ENCODE peak calls at places on chromosomes 1 and 21, in five cellular contexts. A, V, R, U and L are unnamed samples.

GRCh38 chr21:41537356-41537755 is 29.4 kb upstream of the TMPRSS2 start:
- DNase-seq in A (no peak), V (no peak), R (no peak), U (no peak), L (no peak)

GRCh38 chr21:42187976-42188653 is 30.8 kb upstream of the ABCG1 start:
- DNase-seq in A (no peak), V (peak; percentile 43), R (no peak), U (peak; percentile 50), L (peak; percentile 60)

GRCh38 chr1:248013229-248013710 is at the start of gene OR2L5:
- DNase-seq in A (no peak), V (no peak), R (no peak), U (no peak), L (no peak)

GRCh38 chr21:39385299-39386145 is 36.6 kb upstream of the HMGN1 start:
- DNase-seq in A (peak; percentile 82), V (no peak), R (no peak), U (peak; percentile 92), L (peak; percentile 81)

GRCh38 chr1:154856049-154856448 is 14.0 kb downstream of the KCNN3 start:
- DNase-seq in A (no peak), V (no peak), R (peak; percentile 53), U (no peak), L (no peak)

GRCh38 chr1:207259391-207259790 is 62.1 kb upstream of the CD55 start:
- DNase-seq in A (peak; percentile 10), V (no peak), R (peak; percentile 69), U (no peak), L (no peak)

GRCh38 chr1:12488666-12489354 is 129.2 kb downstream of the DHRS3 start:
- DNase-seq in A (no peak), V (no peak), R (no peak), U (no peak), L (no peak)

GRCh38 chr1:74731399-74732052 is 1.3 kb downstream of the CRYZ start:
- DNase-seq in A (peak; percentile 14), V (no peak), R (no peak), U (peak; percentile 28), L (no peak)

GRCh38 chr1:207801819-207802218 is 50.0 kb downstream of the CD46 start:
- DNase-seq in A (no peak), V (no peak), R (no peak), U (no peak), L (no peak)

GRCh38 chr1:86756062-86756406 is 51.7 kb downstream of the SH3GLB1 start:
- DNase-seq in A (no peak), V (no peak), R (no peak), U (no peak), L (no peak)

GRCh38 chr1:156115514-156116374 is 1.2 kb downstream of the LMNA start:
- DNase-seq in A (peak; percentile 71), V (peak; percentile 68), R (peak; percentile 81), U (peak; percentile 62), L (peak; percentile 72)

GRCh38 chr1:219074084-219074728 is 99.5 kb upstream of the LYPLAL1 start:
- DNase-seq in A (no peak), V (no peak), R (no peak), U (no peak), L (no peak)

GRCh38 chr1:2446394-2446793 is 29.7 kb upstream of the PLCH2 start:
- DNase-seq in A (no peak), V (no peak), R (no peak), U (no peak), L (no peak)

GRCh38 chr1:179264506-179264905 is 29.1 kb upstream of the SOAT1 start:
- DNase-seq in A (no peak), V (no peak), R (no peak), U (no peak), L (no peak)

GRCh38 chr1:170397061-170397460 is 134.9 kb upstream of the GORAB start:
- DNase-seq in A (no peak), V (no peak), R (no peak), U (no peak), L (no peak)

GRCh38 chr1:157551694-157552693 is at the start of gene FCRL5:
- DNase-seq in A (no peak), V (no peak), R (no peak), U (no peak), L (no peak)
- H3K27ac ChIP-seq in A (no peak within 1 kb of the TSS), V (no peak within 1 kb of the TSS), R (no peak within 1 kb of the TSS), U (no peak within 1 kb of the TSS), L (no peak within 1 kb of the TSS)

GRCh38 chr1:9416506-9416905 is 122.8 kb upstream of the SLC25A33 start:
- DNase-seq in A (no peak), V (no peak), R (no peak), U (no peak), L (no peak)
- H3K4me3 ChIP-seq in A (no peak overlapping the region), V (no peak overlapping the region), R (no peak overlapping the region), U (no peak overlapping the region), L (no peak overlapping the region)

GRCh38 chr1:223534677-223535076 is 130.8 kb downstream of the CAPN8 start:
- DNase-seq in A (no peak), V (no peak), R (no peak), U (no peak), L (no peak)

GRCh38 chr1:223533708-223534107 is 131.8 kb downstream of the CAPN8 start:
- DNase-seq in A (no peak), V (no peak), R (no peak), U (no peak), L (no peak)

GRCh38 chr1:223525957-223526356 is 132.7 kb downstream of the CCDC185 start:
- DNase-seq in A (no peak), V (no peak), R (no peak), U (no peak), L (no peak)

GRCh38 chr1:223535261-223535778 is 130.2 kb downstream of the CAPN8 start:
- DNase-seq in A (no peak), V (no peak), R (no peak), U (no peak), L (no peak)

GRCh38 chr1:223531742-223532341 is 133.7 kb downstream of the CAPN8 start:
- DNase-seq in A (peak; percentile 26), V (peak; percentile 27), R (peak; percentile 87), U (peak; percentile 75), L (no peak)
- TF ChIP-seq CTCF in A (peak; percentile 85), V (peak; percentile 11), R (peak; percentile 93), U (peak; percentile 53), L (peak; percentile 61)

GRCh38 chr1:85279463-85280080 is 3.1 kb upstream of the BCL10 start:
- DNase-seq in A (no peak), V (no peak), R (peak; percentile 28), U (no peak), L (no peak)
- H3K27ac ChIP-seq in A (peak overlapping the region; percentile 72), V (peak overlapping the region; percentile 80), R (no peak overlapping the region), U (peak overlapping the region; percentile 5), L (no peak overlapping the region)

GRCh38 chr21:44337428-44337827 is 1.8 kb downstream of the CFAP410 start:
- DNase-seq in A (peak; percentile 33), V (no peak), R (no peak), U (no peak), L (no peak)

GRCh38 chr21:44334637-44335030 is 4.6 kb downstream of the CFAP410 start:
- DNase-seq in A (no peak), V (no peak), R (no peak), U (no peak), L (no peak)

GRCh38 chr21:44338971-44339910 is at the start of gene CFAP410:
- DNase-seq in A (peak; percentile 94), V (peak; percentile 85), R (peak; percentile 96), U (peak; percentile 94), L (peak; percentile 93)

GRCh38 chr21:44335266-44336059 is 3.7 kb downstream of the CFAP410 start:
- DNase-seq in A (no peak), V (no peak), R (no peak), U (no peak), L (no peak)

DNA sequence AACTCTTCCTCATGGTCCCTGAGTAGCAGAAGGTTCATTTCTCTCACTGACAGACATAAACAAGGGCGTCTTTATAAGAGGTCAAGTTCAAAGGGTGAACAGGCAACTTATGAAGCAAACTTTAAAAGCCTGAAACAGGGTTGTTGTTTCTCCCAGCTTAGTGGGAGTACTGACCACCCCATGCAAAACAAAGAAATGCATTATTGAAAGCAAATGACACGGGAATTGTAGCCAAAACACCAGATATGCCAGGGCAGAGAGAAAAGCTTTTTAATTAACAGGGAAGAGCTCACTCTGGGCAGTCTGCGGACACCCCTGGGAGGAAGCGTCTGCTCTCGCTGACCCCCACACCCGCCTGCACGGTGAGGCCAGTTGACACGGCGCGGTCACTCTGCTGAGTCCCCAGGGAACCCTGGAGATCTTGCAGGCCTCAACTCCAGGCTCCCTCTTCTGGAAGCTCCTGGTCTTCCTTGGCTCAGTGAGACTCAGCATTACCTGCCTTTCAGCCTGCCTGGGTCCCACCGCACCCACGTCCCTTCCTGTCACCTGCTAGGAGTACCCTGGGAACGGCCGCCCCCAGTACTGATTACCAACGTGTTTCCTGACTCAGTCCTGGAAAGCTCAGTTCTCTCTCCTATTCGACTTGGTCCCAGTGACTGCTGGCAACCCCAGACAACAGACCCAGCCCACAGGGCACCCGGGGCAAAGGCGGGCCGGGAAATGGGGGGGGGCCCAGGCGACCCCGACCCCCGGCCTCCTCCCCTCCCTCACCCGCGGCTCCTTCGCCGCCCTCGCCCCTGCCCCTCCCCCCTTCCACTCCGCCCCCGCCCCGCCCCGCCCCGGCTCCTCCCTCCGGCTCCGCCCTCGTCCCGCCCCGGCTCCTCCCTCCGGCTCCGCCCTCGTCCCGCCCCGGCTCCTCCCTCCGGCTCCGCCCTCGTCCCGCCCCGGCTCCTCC is 972 bp downstream of the CFAP410 start:
- DNase-seq in A (peak; percentile 64), V (peak; percentile 69), R (peak; percentile 85), U (peak; percentile 66), L (peak; percentile 69)
- H3K4me3 ChIP-seq in A (peak overlapping the region; percentile 59), V (peak overlapping the region; percentile 11), R (peak overlapping the region; percentile 66), U (peak overlapping the region; percentile 69), L (peak overlapping the region; percentile 21)

GRCh38 chr1:24855474-24855873 is 74.6 kb downstream of the RUNX3 start:
- DNase-seq in A (no peak), V (no peak), R (no peak), U (no peak), L (no peak)

GRCh38 chr1:24850353-24850905 is 79.6 kb downstream of the RUNX3 start:
- DNase-seq in A (peak; percentile 22), V (no peak), R (no peak), U (no peak), L (no peak)

GRCh38 chr1:24847995-24848857 is 81.8 kb downstream of the RUNX3 start:
- DNase-seq in A (peak; percentile 92), V (peak; percentile 91), R (peak; percentile 96), U (peak; percentile 94), L (peak; percentile 93)

GRCh38 chr1:24853656-24854055 is 76.4 kb downstream of the RUNX3 start:
- DNase-seq in A (no peak), V (no peak), R (no peak), U (no peak), L (no peak)

DNA sequence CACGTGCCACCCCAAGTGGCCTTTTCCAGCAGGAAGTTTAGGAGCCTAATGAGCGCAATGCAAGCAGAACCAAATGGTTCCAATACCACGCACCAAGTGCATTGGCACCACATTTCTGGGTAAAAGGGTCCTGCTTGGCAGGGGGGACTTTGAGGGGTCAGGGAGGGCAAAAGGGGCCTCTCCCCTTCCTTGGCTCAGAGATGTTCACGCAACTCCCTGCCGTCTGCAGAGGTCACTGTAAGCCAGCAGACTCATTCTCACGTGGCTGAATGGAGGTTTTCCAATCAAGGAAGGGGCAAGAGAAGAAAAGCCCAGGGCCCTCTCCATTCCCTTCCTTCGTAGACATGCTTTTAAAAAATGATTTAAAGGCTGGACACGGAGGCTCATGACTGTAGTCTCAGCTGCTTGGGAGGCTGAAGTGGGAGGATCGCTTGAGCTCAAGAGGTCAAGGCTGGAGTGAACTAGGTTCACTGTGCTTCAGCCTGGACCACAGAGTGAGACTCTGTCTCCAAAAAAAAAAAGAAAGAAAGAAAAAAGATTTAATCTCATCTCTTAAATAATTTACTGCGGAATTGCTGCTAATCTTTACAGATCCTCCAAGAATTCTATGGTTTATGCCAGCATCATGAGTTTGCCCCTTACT is 80.3 kb downstream of the RUNX3 start:
- DNase-seq in A (peak; percentile 49), V (no peak), R (peak; percentile 62), U (peak; percentile 25), L (no peak)
- TF ChIP-seq CTCF in A (peak; percentile 21), V (no peak), R (peak; percentile 91), U (no peak), L (peak; percentile 41)